ENCODE peak calls at places on chromosomes 11 and 22, in four cellular contexts. N is glomerular endothelial cell; A is naive thymus-derived CD4-positive, alpha-beta T cell; Y is NCI-H2081. K is an unnamed sample.

GRCh38 chr11:121931748-121932352 is 184.2 kb downstream of the BLID start:
- DNase-seq in N (no peak), A (no peak), Y (no peak), K (no peak)

GRCh38 chr11:63014408-63015055 is 1.1 kb downstream of the SLC22A8 start:
- DNase-seq in N (no peak), A (no peak), Y (no peak), K (no peak)

GRCh38 chr11:76380161-76380976 is 563 bp downstream of the THAP12 start:
- DNase-seq in N (no peak), A (peak), Y (peak), K (peak)

GRCh38 chr22:36608987-36609386 is 80.0 kb upstream of the EIF3D start:
- DNase-seq in N (no peak), A (no peak), Y (no peak), K (no peak)

GRCh38 chr11:27423125-27423524 is 49.5 kb downstream of the LGR4 start:
- DNase-seq in N (no peak), A (no peak), Y (peak), K (no peak)

GRCh38 chr22:44026630-44027511 is 2.8 kb downstream of the PARVB start:
- DNase-seq in N (no peak), A (no peak), Y (no peak), K (no peak)

GRCh38 chr22:26464312-26464711 is 19.3 kb downstream of the HPS4 start:
- DNase-seq in N (no peak), A (no peak), Y (no peak), K (no peak)

GRCh38 chr11:75325713-75326438 is 25.6 kb downstream of the ARRB1 start:
- DNase-seq in N (no peak), A (no peak), Y (no peak), K (peak)

GRCh38 chr11:2194877-2195755 is 23.5 kb upstream of the TH start:
- DNase-seq in N (no peak), A (peak), Y (peak), K (peak)

GRCh38 chr11:67082071-67082791 is 25.6 kb downstream of the RHOD start:
- DNase-seq in N (no peak), A (peak), Y (no peak), K (no peak)

GRCh38 chr11:126591966-126592489 is 236.5 kb downstream of the ST3GAL4 start:
- DNase-seq in N (no peak), A (no peak), Y (no peak), K (no peak)

GRCh38 chr11:56932572-56933235 is 56.0 kb upstream of the OR5AK2 start:
- DNase-seq in N (no peak), A (no peak), Y (no peak), K (peak)

GRCh38 chr11:110447897-110448522 is 18.3 kb downstream of the FDX1 start:
- DNase-seq in N (no peak), A (peak), Y (peak), K (no peak)

GRCh38 chr11:45654741-45655283 is 10.6 kb downstream of the CHST1 start:
- DNase-seq in N (no peak), A (no peak), Y (no peak), K (no peak)

GRCh38 chr11:19846654-19847330 is 134.2 kb downstream of the NAV2 start:
- DNase-seq in N (no peak), A (no peak), Y (no peak), K (no peak)

GRCh38 chr22:30863161-30863833 is 105.3 kb downstream of the MORC2 start:
- DNase-seq in N (no peak), A (no peak), Y (no peak), K (no peak)

GRCh38 chr11:133990501-133990900 is 33.7 kb upstream of the IGSF9B start:
- DNase-seq in N (no peak), A (no peak), Y (no peak), K (no peak)

GRCh38 chr11:118295834-118296454 is 8.6 kb upstream of the CD3E start:
- DNase-seq in N (no peak), A (peak), Y (no peak), K (no peak)

GRCh38 chr11:73907191-73907590 is 30.4 kb downstream of the PAAF1 start:
- DNase-seq in N (no peak), A (no peak), Y (no peak), K (peak)

GRCh38 chr22:26416256-26416655 is 12.8 kb upstream of the ASPHD2 start:
- DNase-seq in N (no peak), A (no peak), Y (no peak), K (no peak)

GRCh38 chr22:35337932-35338331 is 38.2 kb downstream of the TOM1 start:
- DNase-seq in N (no peak), A (no peak), Y (no peak), K (no peak)

GRCh38 chr11:113314389-113315301 is at the start of gene TTC12:
- DNase-seq in N (no peak), A (peak), Y (peak), K (peak)